ENCODE peak calls at places on chromosomes 2 and 18, in five cellular contexts. A is right atrium auricular region; B is A549; L is activated CD8-positive, alpha-beta T cell treated with anti-CD3 and anti-CD28 coated beads, Interleukin-2, amount 10 ng/mL, durations not matched to agents 7 days and 5 days; Q is NCI-H1694. W is an unnamed sample.

GRCh38 chr2:217988014-217988839 is 14.6 kb downstream of the TNS1 start:
- DNase-seq in A (peak), B (peak), L (peak), Q (peak), W (peak)

GRCh38 chr2:26174691-26175181 is 1.8 kb downstream of the GAREM2 start:
- DNase-seq in A (no peak), B (no peak), L (no peak), Q (no peak), W (no peak)

GRCh38 chr2:220341014-220341413 is 713.6 kb downstream of the SLC4A3 start:
- DNase-seq in A (no peak), B (no peak), L (no peak), Q (no peak), W (no peak)

GRCh38 chr2:172307800-172308199 is 119.6 kb upstream of the ITGA6 start:
- DNase-seq in A (no peak), B (no peak), L (no peak), Q (no peak), W (no peak)

GRCh38 chr2:235396071-235396846 is 97.6 kb upstream of the AGAP1 start:
- DNase-seq in A (no peak), B (no peak), L (no peak), Q (no peak), W (no peak)

GRCh38 chr2:195320416-195320973 is 336.5 kb upstream of the SLC39A10 start:
- DNase-seq in A (no peak), B (peak), L (no peak), Q (no peak), W (no peak)

GRCh38 chr2:218822622-218823021 is 9.0 kb downstream of the PRKAG3 start:
- DNase-seq in A (peak), B (no peak), L (no peak), Q (no peak), W (peak)

GRCh38 chr18:57660961-57661360 is 39.3 kb upstream of the NARS1 start:
- DNase-seq in A (no peak), B (no peak), L (no peak), Q (no peak), W (peak)

GRCh38 chr18:52451851-52452250 is 111.9 kb downstream of the DCC start:
- DNase-seq in A (no peak), B (no peak), L (no peak), Q (no peak), W (no peak)

GRCh38 chr2:241609859-241610793 is 26.8 kb downstream of the THAP4 start:
- DNase-seq in A (peak), B (no peak), L (peak), Q (no peak), W (peak)

GRCh38 chr2:211128287-211128686 is 571.9 kb downstream of the CPS1 start:
- DNase-seq in A (no peak), B (no peak), L (no peak), Q (no peak), W (no peak)

GRCh38 chr18:74546007-74546406 is 11.7 kb downstream of the CNDP1 start:
- DNase-seq in A (no peak), B (no peak), L (no peak), Q (no peak), W (no peak)

GRCh38 chr2:120269076-120269744 is 16.6 kb downstream of the RALB start:
- DNase-seq in A (no peak), B (no peak), L (no peak), Q (no peak), W (no peak)

GRCh38 chr2:173214213-173214612 is 138.6 kb downstream of the MAP3K20 start:
- DNase-seq in A (no peak), B (no peak), L (no peak), Q (peak), W (no peak)

GRCh38 chr2:213627054-213627710 is 342.9 kb downstream of the SPAG16 start:
- DNase-seq in A (no peak), B (no peak), L (no peak), Q (no peak), W (no peak)

GRCh38 chr2:111662039-111662740 is 221.8 kb downstream of the ANAPC1 start:
- DNase-seq in A (no peak), B (no peak), L (peak), Q (no peak), W (peak)

GRCh38 chr2:108987111-108987510 is 1.9 kb downstream of the EDAR start:
- DNase-seq in A (no peak), B (no peak), L (peak), Q (no peak), W (no peak)

GRCh38 chr2:62304429-62305417 is 108.8 kb downstream of the B3GNT2 start:
- DNase-seq in A (peak), B (no peak), L (peak), Q (no peak), W (peak)

GRCh38 chr2:147101906-147102790 is 742.7 kb upstream of the ACVR2A start:
- DNase-seq in A (no peak), B (no peak), L (no peak), Q (no peak), W (no peak)

GRCh38 chr2:45009303-45009927 is at the start of gene SIX2:
- DNase-seq in A (peak), B (peak), L (no peak), Q (peak), W (peak)

GRCh38 chr2:33419548-33420255 is 56.7 kb upstream of the RASGRP3 start:
- DNase-seq in A (no peak), B (no peak), L (no peak), Q (no peak), W (no peak)

GRCh38 chr2:54468643-54469042 is 12.5 kb downstream of the SPTBN1 start:
- DNase-seq in A (no peak), B (no peak), L (no peak), Q (peak), W (peak)

GRCh38 chr2:230847883-230848388 is 16.8 kb upstream of the ITM2C start:
- DNase-seq in A (peak), B (peak), L (peak), Q (peak), W (peak)

GRCh38 chr2:154447727-154448418 is 250.6 kb upstream of the KCNJ3 start:
- DNase-seq in A (no peak), B (peak), L (no peak), Q (no peak), W (no peak)

GRCh38 chr2:205687018-205687956 is 5.0 kb downstream of the NRP2 start:
- DNase-seq in A (no peak), B (no peak), L (no peak), Q (peak), W (no peak)

GRCh38 chr18:56003009-56003408 is 415.0 kb upstream of the TCF4 start:
- DNase-seq in A (no peak), B (no peak), L (no peak), Q (no peak), W (no peak)

GRCh38 chr2:141878016-141878415 is 252.8 kb downstream of the LRP1B start:
- DNase-seq in A (no peak), B (no peak), L (no peak), Q (no peak), W (no peak)

GRCh38 chr2:240946654-240947053 is 40.5 kb downstream of the CROCC2 start:
- DNase-seq in A (peak), B (no peak), L (no peak), Q (no peak), W (peak)

GRCh38 chr2:53600835-53601234 is 166.8 kb upstream of the CHAC2 start:
- DNase-seq in A (no peak), B (no peak), L (no peak), Q (peak), W (peak)

GRCh38 chr2:158391876-158392275 is 64.7 kb downstream of the CCDC148 start:
- DNase-seq in A (no peak), B (peak), L (peak), Q (no peak), W (no peak)

GRCh38 chr18:34771958-34772357 is 61.9 kb downstream of the DTNA start:
- DNase-seq in A (no peak), B (no peak), L (no peak), Q (no peak), W (peak)

GRCh38 chr2:15713475-15713874 is 121.8 kb downstream of the DDX1 start:
- DNase-seq in A (no peak), B (no peak), L (no peak), Q (no peak), W (no peak)

GRCh38 chr18:35971661-35972196 is 750 bp upstream of the RMP24 start:
- DNase-seq in A (no peak), B (no peak), L (peak), Q (no peak), W (no peak)

GRCh38 chr2:20585351-20585709 is 65.6 kb downstream of the HS1BP3 start:
- DNase-seq in A (no peak), B (no peak), L (no peak), Q (no peak), W (no peak)

GRCh38 chr2:241257419-241258032 is 57.9 kb downstream of the HDLBP start:
- DNase-seq in A (no peak), B (no peak), L (no peak), Q (no peak), W (no peak)

GRCh38 chr2:189210250-189211075 is 30.9 kb upstream of the COL5A2 start:
- DNase-seq in A (no peak), B (peak), L (no peak), Q (no peak), W (peak)